ENCODE peak calls at places on chromosome 22, in ten cellular contexts. G, I, M, H, J, F, X, S, E and N are unnamed samples.

GRCh38 chr22:36493690-36494110 is 12.3 kb upstream of the TXN2 start:
- DNase-seq in E (no peak), J (peak), I (no peak), M (no peak), X (peak), H (peak), F (peak), G (no peak), S (no peak), N (no peak)

GRCh38 chr22:38085056-38085455 is 1.1 kb upstream of the SLC16A8 start:
- DNase-seq in X (peak), E (no peak), S (no peak), H (no peak), F (peak), J (no peak), M (no peak), G (no peak), I (no peak), N (peak)

GRCh38 chr22:43592470-43592869 is 180.7 kb downstream of the MPPED1 start:
- DNase-seq in E (no peak), S (no peak), J (no peak), F (no peak), I (no peak), M (peak), H (no peak), G (no peak), X (no peak), N (no peak)

GRCh38 chr22:36160499-36160942 is at the start of gene APOL3:
- DNase-seq in X (peak), H (peak), S (peak), F (no peak), M (no peak), J (peak), G (peak), E (no peak), I (peak), N (peak)

GRCh38 chr22:32542332-32543019 is 67.9 kb downstream of the FBXO7 start:
- DNase-seq in G (no peak), E (no peak), X (peak), M (no peak), H (no peak), F (peak), S (no peak), J (no peak), I (no peak), N (no peak)

GRCh38 chr22:29477919-29478318 is 2.1 kb upstream of the NEFH start:
- DNase-seq in G (no peak), F (no peak), E (no peak), X (no peak), I (peak), M (no peak), H (no peak), S (no peak), J (no peak), N (no peak)

GRCh38 chr22:45344339-45344738 is 34.6 kb downstream of the FAM118A start:
- DNase-seq in H (no peak), M (peak), S (no peak), E (no peak), X (peak), J (peak), F (no peak), I (no peak), G (no peak), N (no peak)

GRCh38 chr22:40421941-40422340 is 51.5 kb downstream of the SGSM3 start:
- DNase-seq in X (no peak), F (no peak), I (no peak), J (no peak), S (no peak), G (no peak), H (no peak), E (no peak), M (no peak), N (no peak)

GRCh38 chr22:22666307-22667091 is 22.1 kb downstream of the GGTLC2 start:
- DNase-seq in X (no peak), F (no peak), I (peak), M (no peak), S (no peak), J (no peak), E (peak), H (peak), G (no peak), N (no peak)

GRCh38 chr22:23984430-23984829 is 4.5 kb downstream of the GSTT2 start:
- DNase-seq in G (no peak), J (no peak), M (peak), I (no peak), H (peak), S (peak), F (no peak), X (no peak), E (no peak), N (no peak)

GRCh38 chr22:40637181-40638150 is 947 bp upstream of the MRTFA start:
- DNase-seq in F (peak), H (no peak), I (peak), G (no peak), M (no peak), X (peak), S (no peak), E (peak), J (no peak), N (no peak)

GRCh38 chr22:35586771-35587170 is 30.4 kb downstream of the MB start:
- DNase-seq in H (no peak), M (no peak), E (no peak), I (no peak), J (no peak), F (peak), G (no peak), S (no peak), X (no peak), N (peak)

GRCh38 chr22:48783821-48784266 is 1043.8 kb downstream of the BRD1 start:
- DNase-seq in S (no peak), I (peak), G (no peak), X (no peak), E (no peak), M (no peak), H (no peak), J (no peak), F (no peak), N (no peak)

GRCh38 chr22:49068861-49069260 is 758.8 kb downstream of the BRD1 start:
- DNase-seq in I (no peak), X (no peak), H (no peak), M (no peak), G (no peak), E (no peak), J (no peak), F (no peak), S (no peak), N (no peak)

GRCh38 chr22:34001701-34002466 is 81.6 kb upstream of the LARGE1 start:
- DNase-seq in J (no peak), S (no peak), M (no peak), E (no peak), F (no peak), G (no peak), H (no peak), I (no peak), X (no peak), N (no peak)

GRCh38 chr22:49208768-49209252 is 618.9 kb downstream of the BRD1 start:
- DNase-seq in J (no peak), M (peak), E (no peak), F (no peak), S (no peak), H (no peak), I (peak), G (no peak), X (no peak), N (peak)

GRCh38 chr22:47898946-47899345 is 1136.5 kb downstream of the TBC1D22A start:
- DNase-seq in J (no peak), M (no peak), G (no peak), F (no peak), S (no peak), I (no peak), H (no peak), E (no peak), X (no peak), N (no peak)

GRCh38 chr22:48322907-48323306 is 1504.8 kb downstream of the BRD1 start:
- DNase-seq in M (no peak), E (no peak), X (no peak), G (no peak), F (no peak), H (no peak), S (no peak), J (no peak), I (no peak), N (no peak)

GRCh38 chr22:25081409-25081824 is 118.2 kb upstream of the CRYBB3 start:
- DNase-seq in E (no peak), X (peak), M (no peak), S (no peak), H (no peak), G (no peak), F (no peak), J (peak), I (no peak), N (no peak)

GRCh38 chr22:39699631-39700348 is 129.2 kb downstream of the CACNA1I start:
- DNase-seq in M (no peak), X (no peak), I (no peak), E (no peak), F (peak), G (no peak), J (no peak), S (no peak), H (no peak), N (no peak)

GRCh38 chr22:31550871-31551370 is 54.6 kb downstream of the SFI1 start:
- DNase-seq in H (no peak), E (no peak), S (no peak), I (no peak), F (no peak), J (no peak), X (no peak), M (no peak), G (no peak), N (no peak)

GRCh38 chr22:37741312-37741795 is 44.5 kb downstream of the TRIOBP start:
- DNase-seq in I (peak), M (peak), S (peak), J (no peak), E (peak), F (no peak), X (peak), G (peak), H (no peak), N (peak)

GRCh38 chr22:26054846-26055245 is 114.4 kb upstream of the SEZ6L start:
- DNase-seq in J (no peak), S (no peak), M (no peak), I (no peak), H (no peak), E (no peak), G (no peak), X (no peak), F (no peak), N (no peak)